ENCODE peak calls at places on chromosomes 3 and 15, in ten cellular contexts. Y is amygdala, O is occipital lobe, H is 8988T, D is cerebellar cortex, T is ovary, Q is AG10803, M is NCI-H187 treated with DMSO at 0.1 percent for 48 hours, W is fibroblast of lung, A is NCI-H2081. K is an unnamed sample.

GRCh38 chr3:62502315-62503300 is 129.3 kb upstream of the FEZF2 start:
- DNase-seq in Y (no peak), O (no peak), H (no peak), D (no peak), T (no peak), Q (no peak), M (no peak), W (no peak), A (no peak), K (no peak)

GRCh38 chr3:72888546-72889309 is 882 bp downstream of the GXYLT2 start:
- DNase-seq in Y (no peak), O (no peak), H (no peak), D (peak), T (no peak), Q (no peak), M (no peak), W (peak), A (peak), K (no peak)

GRCh38 chr3:63390831-63391230 is 112.7 kb downstream of the SYNPR start:
- DNase-seq in Y (no peak), O (no peak), H (no peak), D (no peak), T (no peak), Q (no peak), M (no peak), W (peak), A (no peak), K (no peak)

GRCh38 chr3:194604837-194605236 is 28.4 kb downstream of the TMEM44 start:
- DNase-seq in Y (no peak), O (no peak), H (no peak), D (no peak), T (no peak), Q (no peak), M (no peak), W (no peak), A (no peak), K (no peak)

GRCh38 chr3:117526485-117527079 is 817.0 kb downstream of the TUSC7 start:
- DNase-seq in Y (no peak), O (no peak), H (peak), D (peak), T (peak), Q (peak), M (no peak), W (no peak), A (peak), K (no peak)

GRCh38 chr3:184459355-184459754 is 79.5 kb downstream of the CHRD start:
- DNase-seq in Y (no peak), O (no peak), H (no peak), D (no peak), T (no peak), Q (peak), M (no peak), W (peak), A (no peak), K (no peak)

GRCh38 chr15:80339601-80340000 is 64.6 kb upstream of the ARNT2 start:
- DNase-seq in Y (no peak), O (no peak), H (no peak), D (no peak), T (no peak), Q (no peak), M (no peak), W (no peak), A (no peak), K (no peak)

GRCh38 chr15:45136378-45136764 is 6.6 kb downstream of the DUOX1 start:
- DNase-seq in Y (no peak), O (no peak), H (no peak), D (no peak), T (no peak), Q (no peak), M (no peak), W (no peak), A (no peak), K (no peak)

GRCh38 chr15:65309882-65310418 is 5.5 kb downstream of the RNU5B-1 start:
- DNase-seq in Y (no peak), O (no peak), H (no peak), D (no peak), T (no peak), Q (no peak), M (no peak), W (no peak), A (no peak), K (no peak)

GRCh38 chr3:71934520-71934919 is 149.6 kb upstream of the PROK2 start:
- DNase-seq in Y (no peak), O (no peak), H (no peak), D (no peak), T (no peak), Q (no peak), M (no peak), W (no peak), A (no peak), K (no peak)

GRCh38 chr3:160106905-160107861 is 118.0 kb upstream of the C3orf80 start:
- DNase-seq in Y (no peak), O (no peak), H (no peak), D (no peak), T (no peak), Q (no peak), M (no peak), W (no peak), A (no peak), K (no peak)

GRCh38 chr15:69760263-69760855 is 307.7 kb downstream of the RPLP1 start:
- DNase-seq in Y (no peak), O (no peak), H (no peak), D (no peak), T (no peak), Q (peak), M (no peak), W (peak), A (no peak), K (no peak)

GRCh38 chr15:84023636-84024035 is 211.9 kb upstream of the GOLGA6L4 start:
- DNase-seq in Y (no peak), O (no peak), H (peak), D (peak), T (peak), Q (peak), M (no peak), W (peak), A (no peak), K (no peak)

GRCh38 chr15:76480267-76480666 is 143.7 kb downstream of the ISL2 start:
- DNase-seq in Y (no peak), O (no peak), H (no peak), D (no peak), T (no peak), Q (no peak), M (no peak), W (no peak), A (no peak), K (no peak)

GRCh38 chr15:73318463-73319351 is 50.1 kb downstream of the HCN4 start:
- DNase-seq in Y (no peak), O (peak), H (no peak), D (peak), T (no peak), Q (no peak), M (no peak), W (peak), A (no peak), K (no peak)

GRCh38 chr15:101140697-101141065 is 111.2 kb downstream of the CHSY1 start:
- DNase-seq in Y (no peak), O (no peak), H (no peak), D (no peak), T (no peak), Q (no peak), M (no peak), W (no peak), A (no peak), K (no peak)

GRCh38 chr15:98231696-98232440 is 271.4 kb downstream of the ARRDC4 start:
- DNase-seq in Y (no peak), O (no peak), H (no peak), D (no peak), T (no peak), Q (peak), M (no peak), W (no peak), A (no peak), K (no peak)

GRCh38 chr3:160163259-160163878 is 61.9 kb upstream of the C3orf80 start:
- DNase-seq in Y (no peak), O (no peak), H (no peak), D (peak), T (no peak), Q (peak), M (no peak), W (no peak), A (peak), K (no peak)

GRCh38 chr15:51390239-51390931 is 48.9 kb downstream of the GLDN start:
- DNase-seq in Y (no peak), O (no peak), H (no peak), D (no peak), T (peak), Q (no peak), M (no peak), W (no peak), A (no peak), K (no peak)

GRCh38 chr3:141127344-141128125 is 76.4 kb downstream of the SPSB4 start:
- DNase-seq in Y (no peak), O (no peak), H (no peak), D (peak), T (no peak), Q (no peak), M (no peak), W (no peak), A (no peak), K (no peak)

GRCh38 chr15:67307156-67307555 is 52.6 kb downstream of the IQCH start:
- DNase-seq in Y (no peak), O (no peak), H (no peak), D (no peak), T (no peak), Q (peak), M (no peak), W (peak), A (no peak), K (no peak)

GRCh38 chr15:78054971-78055370 is 22.5 kb downstream of the TBC1D2B start:
- DNase-seq in Y (no peak), O (no peak), H (no peak), D (no peak), T (no peak), Q (no peak), M (no peak), W (no peak), A (no peak), K (no peak)

GRCh38 chr3:40546811-40547210 is 22.1 kb downstream of the ZNF621 start:
- DNase-seq in Y (no peak), O (no peak), H (no peak), D (no peak), T (no peak), Q (peak), M (no peak), W (peak), A (no peak), K (no peak)

GRCh38 chr3:161177996-161178395 is 43.1 kb upstream of the NMD3 start:
- DNase-seq in Y (no peak), O (no peak), H (no peak), D (no peak), T (no peak), Q (no peak), M (no peak), W (peak), A (peak), K (no peak)

GRCh38 chr3:18891641-18892040 is 256.7 kb upstream of the KCNH8 start:
- DNase-seq in Y (no peak), O (peak), H (no peak), D (no peak), T (no peak), Q (no peak), M (no peak), W (no peak), A (no peak), K (no peak)

GRCh38 chr3:43689766-43690399 is 855 bp upstream of the ABHD5 start:
- DNase-seq in Y (no peak), O (no peak), H (no peak), D (peak), T (no peak), Q (no peak), M (no peak), W (no peak), A (no peak), K (no peak)

GRCh38 chr3:46998121-46998851 is 18.8 kb downstream of the NBEAL2 start:
- DNase-seq in Y (no peak), O (no peak), H (peak), D (peak), T (peak), Q (peak), M (no peak), W (peak), A (no peak), K (no peak)

GRCh38 chr3:104291437-104291851 is 1075.3 kb upstream of the ALCAM start:
- DNase-seq in Y (no peak), O (no peak), H (no peak), D (no peak), T (no peak), Q (peak), M (no peak), W (peak), A (no peak), K (no peak)

GRCh38 chr3:178304758-178305157 is 231.5 kb upstream of the KCNMB2 start:
- DNase-seq in Y (no peak), O (no peak), H (no peak), D (no peak), T (no peak), Q (peak), M (no peak), W (peak), A (no peak), K (no peak)

GRCh38 chr3:57872606-57873005 is 116.5 kb downstream of the SLMAP start:
- DNase-seq in Y (no peak), O (no peak), H (no peak), D (no peak), T (no peak), Q (no peak), M (no peak), W (peak), A (no peak), K (no peak)

GRCh38 chr15:66682865-66683264 is 19.2 kb upstream of the SMAD6 start:
- DNase-seq in Y (no peak), O (no peak), H (no peak), D (no peak), T (no peak), Q (peak), M (no peak), W (peak), A (no peak), K (no peak)

GRCh38 chr3:46934508-46935167 is 41.9 kb downstream of the CCDC12 start:
- DNase-seq in Y (no peak), O (no peak), H (no peak), D (no peak), T (peak), Q (no peak), M (no peak), W (no peak), A (no peak), K (peak)

GRCh38 chr15:81981888-81982287 is 63.9 kb downstream of the MEX3B start:
- DNase-seq in Y (no peak), O (peak), H (no peak), D (no peak), T (no peak), Q (no peak), M (no peak), W (no peak), A (no peak), K (no peak)

GRCh38 chr3:16253601-16254000 is 11.1 kb downstream of the DPH3 start:
- DNase-seq in Y (no peak), O (peak), H (no peak), D (peak), T (no peak), Q (peak), M (no peak), W (no peak), A (no peak), K (peak)

GRCh38 chr3:31165399-31165860 is 271.0 kb upstream of the GADL1 start:
- DNase-seq in Y (no peak), O (no peak), H (no peak), D (no peak), T (no peak), Q (peak), M (peak), W (peak), A (peak), K (no peak)

GRCh38 chr15:37054336-37054735 is 46.0 kb downstream of the MEIS2 start:
- DNase-seq in Y (no peak), O (no peak), H (no peak), D (no peak), T (no peak), Q (peak), M (no peak), W (peak), A (no peak), K (no peak)

GRCh38 chr15:93028632-93029612 is 60.1 kb downstream of the RGMA start:
- DNase-seq in Y (peak), O (peak), H (no peak), D (peak), T (peak), Q (peak), M (no peak), W (peak), A (no peak), K (peak)

K was measured in sigmoid colon.